ENCODE peak calls at places on chromosomes 1 and 21, in nine cellular contexts. Z is OCI-LY7, A is AG09319, G is HCT116, K is RWPE1, V is brain microvascular endothelial cell, H is bronchial epithelial cell, E is MM.1S, I is GM12865. Q is an unnamed sample.

GRCh38 chr1:168256164-168256563 is 24.5 kb upstream of the TBX19 start:
- DNase-seq in I (no peak), E (no peak), V (no peak), H (no peak), K (no peak), Z (no peak), G (no peak), A (no peak), Q (no peak)

GRCh38 chr1:180235502-180236239 is 5.6 kb downstream of the LHX4 start:
- DNase-seq in H (no peak), I (no peak), K (no peak), G (no peak), V (no peak), A (no peak), Z (no peak), E (no peak), Q (no peak)

GRCh38 chr1:112075566-112075965 is 86.1 kb upstream of the KCND3 start:
- DNase-seq in A (no peak), G (no peak), H (no peak), Z (no peak), E (no peak), V (no peak), I (no peak), K (no peak), Q (no peak)

GRCh38 chr1:905811-906531 is 17.8 kb upstream of the SAMD11 start:
- DNase-seq in G (no peak), V (no peak), I (peak), K (no peak), H (no peak), Z (no peak), A (no peak), E (no peak), Q (no peak)

GRCh38 chr1:2044510-2045319 is 5.5 kb upstream of the PRKCZ start:
- DNase-seq in A (no peak), Z (peak), G (no peak), H (peak), K (peak), E (peak), I (peak), V (peak), Q (peak)

GRCh38 chr21:16086936-16087335 is 357.2 kb downstream of the USP25 start:
- DNase-seq in Z (no peak), K (no peak), V (no peak), G (no peak), A (no peak), E (no peak), H (no peak), I (no peak), Q (no peak)

GRCh38 chr1:205604825-205605544 is 26.8 kb downstream of the ELK4 start:
- DNase-seq in I (no peak), K (no peak), V (no peak), G (no peak), A (peak), E (no peak), H (no peak), Z (no peak), Q (no peak)

GRCh38 chr1:184408580-184408979 is 21.8 kb downstream of the C1orf21 start:
- DNase-seq in H (no peak), G (no peak), Z (no peak), V (no peak), E (no peak), K (no peak), I (no peak), A (no peak), Q (no peak)

GRCh38 chr1:28973850-28974841 is 59.8 kb downstream of the EPB41 start:
- DNase-seq in K (no peak), V (no peak), I (no peak), Z (no peak), G (no peak), H (peak), A (no peak), E (no peak), Q (no peak)

GRCh38 chr1:111275079-111275478 is 15.6 kb upstream of the CHIA start:
- DNase-seq in K (peak), V (no peak), I (peak), Z (no peak), G (no peak), A (peak), E (no peak), H (peak), Q (no peak)

GRCh38 chr21:41852151-41852928 is 26.8 kb downstream of the PRDM15 start:
- DNase-seq in Z (no peak), V (no peak), A (no peak), K (no peak), G (no peak), E (no peak), H (no peak), I (no peak), Q (no peak)

GRCh38 chr1:23980725-23981063 is 567 bp upstream of the SRSF10 start:
- DNase-seq in Z (peak), V (peak), H (peak), K (peak), I (peak), A (no peak), G (peak), E (no peak), Q (no peak)

GRCh38 chr1:110328274-110328673 is 10.9 kb upstream of the RBM15 start:
- DNase-seq in K (no peak), I (no peak), V (no peak), Z (no peak), G (no peak), E (no peak), A (no peak), H (peak), Q (no peak)

GRCh38 chr1:226602186-226603029 is 53.8 kb downstream of the STUM start:
- DNase-seq in K (peak), A (peak), H (peak), Z (no peak), G (no peak), E (no peak), I (no peak), V (no peak), Q (no peak)

GRCh38 chr1:153614189-153614900 is 1.4 kb upstream of the S100A16 start:
- DNase-seq in Z (no peak), I (no peak), A (no peak), G (no peak), K (no peak), E (no peak), V (no peak), H (peak), Q (no peak)

GRCh38 chr1:186838380-186839076 is 9.8 kb downstream of the PLA2G4A start:
- DNase-seq in E (no peak), H (peak), V (no peak), A (no peak), G (peak), Z (no peak), K (no peak), I (no peak), Q (no peak)

GRCh38 chr1:65480684-65481405 is 60.4 kb downstream of the LEPR start:
- DNase-seq in V (no peak), G (no peak), Z (no peak), H (no peak), I (no peak), A (no peak), K (no peak), E (no peak), Q (no peak)

GRCh38 chr1:160238408-160238807 is 23.9 kb downstream of the DCAF8 start:
- DNase-seq in A (no peak), H (no peak), G (no peak), K (no peak), I (no peak), Z (no peak), V (no peak), E (no peak), Q (no peak)

GRCh38 chr1:228211871-228212414 is 4.1 kb downstream of the OBSCN start:
- DNase-seq in I (no peak), G (no peak), H (no peak), E (no peak), A (no peak), V (no peak), Z (no peak), K (no peak), Q (peak)

GRCh38 chr1:20604678-20605077 is 15.8 kb downstream of the CDA start:
- DNase-seq in Z (no peak), A (no peak), H (peak), G (no peak), E (no peak), K (no peak), V (no peak), I (no peak), Q (no peak)

GRCh38 chr1:17742590-17742989 is 12.5 kb upstream of the ACTL8 start:
- DNase-seq in G (no peak), Z (no peak), K (no peak), A (no peak), V (no peak), H (no peak), E (no peak), I (no peak), Q (no peak)

GRCh38 chr1:167563579-167564246 is 10.2 kb upstream of the CREG1 start:
- DNase-seq in V (no peak), Z (no peak), E (peak), H (peak), A (no peak), I (no peak), K (no peak), G (no peak), Q (no peak)

GRCh38 chr21:33854604-33855003 is 61.0 kb downstream of the ATP5PO start:
- DNase-seq in H (peak), G (no peak), E (peak), K (peak), V (no peak), I (no peak), Z (no peak), A (no peak), Q (no peak)

GRCh38 chr1:11248169-11248568 is 14.2 kb downstream of the MTOR start:
- DNase-seq in E (no peak), Z (peak), A (no peak), I (no peak), G (no peak), V (no peak), K (no peak), H (no peak), Q (no peak)

GRCh38 chr1:8374812-8375211 is 56.9 kb downstream of the SLC45A1 start:
- DNase-seq in A (no peak), G (peak), K (peak), Z (peak), H (peak), I (peak), E (no peak), V (peak), Q (no peak)

GRCh38 chr1:54474500-54475235 is 68.5 kb upstream of the SSBP3 start:
- DNase-seq in K (no peak), Z (no peak), G (no peak), E (no peak), I (no peak), H (no peak), V (no peak), A (no peak), Q (no peak)

GRCh38 chr1:235041201-235041600 is 87.4 kb downstream of the TOMM20 start:
- DNase-seq in V (no peak), Z (no peak), I (no peak), H (no peak), K (no peak), E (no peak), A (no peak), G (no peak), Q (no peak)

GRCh38 chr1:60149254-60149653 is 75.7 kb upstream of the C1orf87 start:
- DNase-seq in A (no peak), Z (no peak), K (no peak), E (no peak), I (no peak), V (no peak), H (peak), G (no peak), Q (no peak)

GRCh38 chr1:99548924-99549605 is 96.8 kb upstream of the PALMD start:
- DNase-seq in V (peak), K (no peak), Z (no peak), H (no peak), G (no peak), E (peak), I (no peak), A (no peak), Q (no peak)

GRCh38 chr1:92461364-92462097 is 25.2 kb downstream of the GFI1 start:
- DNase-seq in E (peak), H (no peak), G (no peak), A (no peak), K (no peak), Z (peak), I (peak), V (no peak), Q (peak)

DNA sequence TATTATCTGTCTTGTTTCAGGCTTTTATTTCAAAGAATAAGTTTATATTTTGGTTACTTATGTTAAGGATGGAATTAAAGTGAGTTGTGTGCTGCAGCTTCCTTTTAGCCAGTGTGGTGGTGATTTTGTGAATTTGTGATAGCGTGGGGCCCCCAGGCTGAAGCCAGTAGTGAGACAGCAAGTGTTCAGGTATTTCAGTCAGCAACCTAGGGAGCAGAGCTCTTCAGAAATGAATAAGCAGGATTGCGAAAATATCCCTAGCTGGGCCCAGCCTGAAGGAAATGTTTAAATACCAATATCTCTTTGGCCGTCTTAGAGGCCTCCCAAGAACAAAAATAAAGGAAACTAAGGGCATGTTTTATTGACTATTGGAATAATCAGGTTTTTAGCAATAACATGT is 150.8 kb upstream of the C1orf105 start:
- DNase-seq in K (no peak), I (no peak), G (no peak), E (no peak), A (no peak), Z (no peak), H (peak), V (no peak), Q (no peak)
- TF ChIP-seq CTCF in K (no peak), I (no peak), G (no peak), E (no peak), A (no peak), Z (no peak), H (no peak), V (no peak), Q (no peak)

GRCh38 chr1:200556005-200556404 is 64.5 kb downstream of the KIF14 start:
- DNase-seq in Z (no peak), V (no peak), H (no peak), A (no peak), E (no peak), G (no peak), I (no peak), K (no peak), Q (no peak)
- TF ChIP-seq CTCF in Z (peak), V (peak), H (no peak), A (peak), E (no peak), G (no peak), I (no peak), K (no peak), Q (peak)

GRCh38 chr21:44574457-44575306 is 1.2 kb downstream of the KRTAP10-4 start:
- DNase-seq in I (no peak), V (no peak), G (no peak), Z (no peak), E (no peak), A (no peak), H (no peak), K (no peak), Q (no peak)
- TF ChIP-seq CTCF in I (no peak), V (no peak), G (peak), Z (no peak), E (peak), A (no peak), H (no peak), K (no peak), Q (no peak)

DNA sequence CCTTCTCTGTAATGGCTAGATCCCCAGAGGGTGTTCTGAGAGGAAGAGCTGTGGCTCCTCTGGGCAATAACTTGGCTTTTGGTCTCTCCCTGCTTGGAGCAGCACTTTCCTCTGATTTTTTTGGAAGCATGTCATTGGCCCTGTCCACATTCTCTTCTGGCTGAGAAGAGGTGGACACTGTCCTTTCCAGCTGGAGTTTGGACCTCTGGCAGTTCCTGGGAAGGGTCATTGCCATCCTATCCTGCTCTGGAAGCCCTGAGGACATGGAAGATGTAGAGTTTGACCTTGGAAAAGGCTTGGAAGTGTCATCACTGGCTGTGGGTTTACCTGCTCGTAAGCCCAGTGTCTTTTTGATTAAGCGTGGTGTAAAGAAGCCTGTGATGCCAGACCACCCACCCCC is 26.8 kb downstream of the TOR3A start:
- DNase-seq in V (no peak), G (no peak), A (no peak), E (no peak), I (no peak), K (no peak), Z (no peak), H (no peak), Q (peak)
- TF ChIP-seq CTCF in V (no peak), G (no peak), A (no peak), E (no peak), I (no peak), K (no peak), Z (no peak), H (no peak), Q (no peak)

GRCh38 chr1:106022312-106022902 is 1034.1 kb upstream of the PRMT6 start:
- DNase-seq in E (no peak), I (no peak), V (no peak), K (peak), A (no peak), G (no peak), Z (peak), H (peak), Q (no peak)
- TF ChIP-seq CTCF in E (peak), I (peak), V (no peak), K (peak), A (peak), G (peak), Z (peak), H (peak), Q (peak)

GRCh38 chr1:96388421-96389310 is 332.9 kb upstream of the PTBP2 start:
- DNase-seq in G (no peak), V (peak), A (no peak), E (no peak), Z (no peak), H (no peak), K (no peak), I (no peak), Q (no peak)
- TF ChIP-seq CTCF in G (no peak), V (no peak), A (no peak), E (no peak), Z (no peak), H (no peak), K (no peak), I (no peak), Q (no peak)

GRCh38 chr1:45569571-45569961 is 14.3 kb upstream of the NASP start:
- DNase-seq in V (no peak), G (no peak), I (no peak), A (no peak), Z (no peak), H (no peak), E (no peak), K (no peak), Q (no peak)

GRCh38 chr1:45569962-45570581 is 13.8 kb upstream of the NASP start:
- DNase-seq in A (peak), Z (peak), E (peak), G (peak), I (peak), K (peak), H (peak), V (peak), Q (no peak)

GRCh38 chr1:45568421-45568820 is 15.4 kb upstream of the NASP start:
- DNase-seq in H (no peak), Z (no peak), E (no peak), K (no peak), I (no peak), V (no peak), A (no peak), G (no peak), Q (no peak)

GRCh38 chr1:45574105-45574626 is 9.7 kb upstream of the NASP start:
- DNase-seq in H (no peak), E (no peak), K (no peak), Z (no peak), A (no peak), G (no peak), I (no peak), V (no peak), Q (no peak)

GRCh38 chr1:45573231-45573804 is 10.5 kb upstream of the NASP start:
- DNase-seq in K (no peak), E (no peak), H (no peak), V (no peak), A (no peak), Z (no peak), I (no peak), G (no peak), Q (no peak)
- TF ChIP-seq CTCF in K (no peak), E (no peak), H (no peak), V (peak), A (no peak), Z (no peak), I (no peak), G (no peak), Q (no peak)

GRCh38 chr1:192491804-192492554 is 83.6 kb upstream of the RGS1 start:
- DNase-seq in G (no peak), K (no peak), V (no peak), I (no peak), A (no peak), H (peak), Z (no peak), E (no peak), Q (no peak)

GRCh38 chr1:192489046-192489445 is 86.5 kb upstream of the RGS1 start:
- DNase-seq in A (peak), I (no peak), V (no peak), K (no peak), G (no peak), Z (no peak), E (no peak), H (no peak), Q (no peak)

GRCh38 chr1:192485692-192486436 is 89.7 kb upstream of the RGS1 start:
- DNase-seq in E (no peak), V (peak), K (peak), H (peak), A (peak), G (no peak), I (no peak), Z (no peak), Q (no peak)

GRCh38 chr1:192489748-192490147 is 85.8 kb upstream of the RGS1 start:
- DNase-seq in K (peak), A (peak), E (peak), G (no peak), V (peak), I (peak), Z (peak), H (peak), Q (peak)

DNA sequence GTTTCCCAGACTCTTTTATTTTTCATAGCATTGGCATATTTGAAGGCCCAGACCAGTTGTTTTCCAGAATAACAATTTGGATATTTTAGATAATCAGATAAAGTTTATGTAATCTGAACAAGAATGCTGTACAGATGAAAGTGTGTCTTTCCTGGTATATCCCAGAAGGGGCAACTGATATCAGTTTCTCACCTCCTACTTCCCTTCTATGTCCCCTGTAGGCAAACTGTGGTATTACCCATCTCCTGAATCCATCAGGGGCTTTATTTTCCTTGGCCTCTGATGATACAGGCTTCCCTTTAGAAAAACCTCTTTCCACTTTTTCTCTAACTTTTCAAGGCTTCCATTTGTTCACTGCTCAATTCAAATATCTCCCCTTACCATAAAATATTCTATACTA is 87.5 kb upstream of the RGS1 start:
- DNase-seq in I (no peak), V (no peak), A (no peak), G (no peak), Z (no peak), H (no peak), E (no peak), K (peak), Q (no peak)
- TF ChIP-seq CTCF in I (no peak), V (peak), A (no peak), G (peak), Z (peak), H (peak), E (peak), K (no peak), Q (peak)

DNA sequence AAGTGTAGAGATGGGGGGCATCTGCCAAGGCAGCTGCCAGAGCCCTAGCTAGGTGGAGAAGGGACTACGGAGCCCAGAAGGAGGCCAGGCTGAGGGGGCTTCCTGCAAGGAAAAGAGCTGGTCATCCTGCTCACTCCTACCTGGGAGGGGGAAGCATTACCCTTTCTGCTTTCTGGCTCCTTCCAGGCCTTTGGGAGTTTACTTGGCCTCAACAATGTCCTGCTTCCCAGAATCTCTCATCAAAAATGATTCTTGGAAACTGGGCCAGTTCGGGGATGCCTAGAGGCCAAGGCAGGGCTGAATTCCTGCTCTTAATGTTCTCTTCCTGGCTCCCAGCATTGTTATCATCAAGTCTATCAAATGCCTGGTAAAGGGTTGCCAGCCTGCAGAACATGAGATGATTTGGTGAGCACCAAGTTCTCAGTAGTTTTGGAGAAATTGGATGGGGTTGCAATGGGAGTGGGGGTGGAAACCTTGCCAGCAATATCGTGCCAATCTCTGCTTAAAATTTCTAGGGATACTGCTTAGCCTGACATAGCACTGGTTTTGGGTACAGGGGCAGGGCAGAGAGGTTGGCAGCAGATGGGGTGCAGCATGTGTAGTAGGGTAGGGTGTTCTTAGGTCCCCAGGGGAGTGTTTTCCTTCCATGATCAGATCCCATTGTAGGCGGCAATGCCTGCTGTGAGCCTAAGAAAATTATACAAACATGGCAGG is 7.7 kb upstream of the PAFAH2 start:
- DNase-seq in G (no peak), I (no peak), A (no peak), H (no peak), V (no peak), Z (no peak), K (no peak), E (no peak), Q (no peak)
- TF ChIP-seq CTCF in G (no peak), I (no peak), A (no peak), H (no peak), V (no peak), Z (no peak), K (no peak), E (no peak), Q (no peak)

Q was measured in osteocyte.